ENCODE peak calls at places on chromosomes 2 and 18, in ten cellular contexts. B is AG04450; G is foreskin fibroblast; C is effector CD4-positive, alpha-beta T cell; U is sigmoid colon; X is GM03348; E is fibroblast of the aortic adventitia; M is stimulated activated effector memory CD8-positive, alpha-beta T cell treated with anti-CD3 and anti-CD28 coated beads, Interleukin-12 subunit alpha, Interleukin-12 subunit beta, amount 100 ng/mL, for 72 hours; S is H7; J is endothelial cell. D is an unnamed sample.

GRCh38 chr2:33213648-33214047 is 262.8 kb upstream of the RASGRP3 start:
- DNase-seq in B (no peak), G (no peak), C (no peak), U (no peak), X (no peak), E (peak), M (no peak), S (no peak), J (no peak), D (no peak)

GRCh38 chr2:48279347-48279746 is 250.6 kb upstream of the STON1 start:
- DNase-seq in B (no peak), G (no peak), C (no peak), U (no peak), X (no peak), E (no peak), M (no peak), S (no peak), J (no peak), D (no peak)

GRCh38 chr2:28665041-28665704 is 86.5 kb upstream of the PPP1CB start:
- DNase-seq in B (peak), G (peak), C (no peak), U (peak), X (peak), E (peak), M (no peak), S (no peak), J (no peak), D (no peak)

GRCh38 chr2:214753455-214753854 is 56.0 kb downstream of the BARD1 start:
- DNase-seq in B (no peak), G (no peak), C (no peak), U (no peak), X (no peak), E (no peak), M (no peak), S (no peak), J (no peak), D (no peak)

GRCh38 chr18:5073026-5073944 is 123.8 kb downstream of the AKAIN1 start:
- DNase-seq in B (no peak), G (no peak), C (no peak), U (no peak), X (peak), E (peak), M (no peak), S (peak), J (peak), D (no peak)

GRCh38 chr2:109710505-109711229 is 83.4 kb upstream of the RGPD5 start:
- DNase-seq in B (no peak), G (no peak), C (no peak), U (peak), X (no peak), E (no peak), M (no peak), S (no peak), J (no peak), D (no peak)

GRCh38 chr2:16569401-16569800 is 96.2 kb downstream of the CYRIA start:
- DNase-seq in B (no peak), G (no peak), C (no peak), U (no peak), X (no peak), E (no peak), M (no peak), S (no peak), J (no peak), D (no peak)

GRCh38 chr2:238024986-238025385 is 35.8 kb upstream of the SCLY start:
- DNase-seq in B (peak), G (peak), C (no peak), U (no peak), X (no peak), E (peak), M (peak), S (no peak), J (no peak), D (no peak)

GRCh38 chr18:9097349-9097748 is 5.2 kb upstream of the NDUFV2 start:
- DNase-seq in B (no peak), G (no peak), C (no peak), U (no peak), X (no peak), E (no peak), M (peak), S (peak), J (no peak), D (no peak)

GRCh38 chr2:127525692-127526141 is 572 bp downstream of the IWS1 start:
- DNase-seq in B (no peak), G (no peak), C (no peak), U (no peak), X (peak), E (peak), M (no peak), S (peak), J (peak), D (no peak)

GRCh38 chr2:145874466-145874865 is 1354.5 kb upstream of the ZEB2 start:
- DNase-seq in B (peak), G (peak), C (no peak), U (no peak), X (peak), E (peak), M (no peak), S (no peak), J (no peak), D (no peak)

GRCh38 chr2:27496357-27497287 is at the start of gene GCKR:
- DNase-seq in B (no peak), G (peak), C (no peak), U (no peak), X (peak), E (peak), M (no peak), S (no peak), J (no peak), D (no peak)

GRCh38 chr2:208103616-208104015 is 20.7 kb downstream of the CRYGD start:
- DNase-seq in B (no peak), G (no peak), C (no peak), U (no peak), X (no peak), E (no peak), M (no peak), S (peak), J (no peak), D (no peak)

GRCh38 chr18:56902653-56903052 is 244.2 kb upstream of the BOD1L2 start:
- DNase-seq in B (no peak), G (no peak), C (no peak), U (no peak), X (no peak), E (no peak), M (no peak), S (no peak), J (no peak), D (no peak)

GRCh38 chr18:34802938-34803337 is 92.8 kb downstream of the DTNA start:
- DNase-seq in B (no peak), G (no peak), C (no peak), U (no peak), X (peak), E (no peak), M (no peak), S (no peak), J (no peak), D (no peak)

GRCh38 chr2:142757111-142757510 is 120.4 kb upstream of the KYNU start:
- DNase-seq in B (no peak), G (no peak), C (no peak), U (no peak), X (no peak), E (no peak), M (no peak), S (no peak), J (no peak), D (no peak)

GRCh38 chr18:23357992-23358594 is 95.0 kb upstream of the RIOK3 start:
- DNase-seq in B (no peak), G (no peak), C (no peak), U (peak), X (no peak), E (peak), M (no peak), S (no peak), J (no peak), D (peak)

GRCh38 chr2:211216221-211216620 is 659.8 kb downstream of the CPS1 start:
- DNase-seq in B (no peak), G (no peak), C (no peak), U (no peak), X (no peak), E (peak), M (no peak), S (peak), J (no peak), D (no peak)

GRCh38 chr2:154551649-154552048 is 146.8 kb upstream of the KCNJ3 start:
- DNase-seq in B (no peak), G (no peak), C (no peak), U (no peak), X (no peak), E (no peak), M (no peak), S (no peak), J (no peak), D (no peak)

GRCh38 chr2:9099341-9099751 is 95.9 kb upstream of the MBOAT2 start:
- DNase-seq in B (no peak), G (no peak), C (no peak), U (no peak), X (no peak), E (no peak), M (no peak), S (peak), J (no peak), D (no peak)

GRCh38 chr2:9820020-9820973 is 23.0 kb upstream of the TAF1B start:
- DNase-seq in B (no peak), G (no peak), C (no peak), U (no peak), X (no peak), E (peak), M (no peak), S (peak), J (no peak), D (no peak)

GRCh38 chr2:233850745-233851144 is 3.6 kb downstream of the HJURP start:
- DNase-seq in B (no peak), G (no peak), C (no peak), U (no peak), X (no peak), E (no peak), M (no peak), S (no peak), J (no peak), D (no peak)

GRCh38 chr2:69138793-69139510 is 126.0 kb downstream of the ANTXR1 start:
- DNase-seq in B (peak), G (peak), C (no peak), U (peak), X (peak), E (peak), M (no peak), S (no peak), J (no peak), D (no peak)

GRCh38 chr18:65279668-65280305 is 471.0 kb upstream of the CDH7 start:
- DNase-seq in B (no peak), G (no peak), C (no peak), U (no peak), X (no peak), E (no peak), M (no peak), S (no peak), J (no peak), D (no peak)

GRCh38 chr2:156339866-156340265 is 7.3 kb upstream of the NR4A2 start:
- DNase-seq in B (no peak), G (no peak), C (no peak), U (no peak), X (no peak), E (peak), M (no peak), S (no peak), J (no peak), D (no peak)

GRCh38 chr2:188765522-188765921 is 208.7 kb upstream of the COL3A1 start:
- DNase-seq in B (no peak), G (no peak), C (no peak), U (no peak), X (peak), E (peak), M (no peak), S (peak), J (peak), D (no peak)

GRCh38 chr2:44244135-44244871 is 31.0 kb upstream of the SLC3A1 start:
- DNase-seq in B (peak), G (peak), C (peak), U (peak), X (peak), E (peak), M (no peak), S (peak), J (peak), D (no peak)

GRCh38 chr2:120678251-120678650 is 57.4 kb upstream of the GLI2 start:
- DNase-seq in B (no peak), G (peak), C (no peak), U (peak), X (peak), E (peak), M (no peak), S (no peak), J (no peak), D (no peak)

GRCh38 chr18:23629444-23629946 is 33.2 kb downstream of the ANKRD29 start:
- DNase-seq in B (no peak), G (no peak), C (no peak), U (no peak), X (no peak), E (no peak), M (no peak), S (no peak), J (no peak), D (no peak)

GRCh38 chr18:62018761-62019041 is 125.9 kb upstream of the RNF152 start:
- DNase-seq in B (no peak), G (no peak), C (no peak), U (no peak), X (no peak), E (no peak), M (no peak), S (no peak), J (no peak), D (no peak)

GRCh38 chr2:26602575-26602974 is 38.6 kb downstream of the CIB4 start:
- DNase-seq in B (no peak), G (no peak), C (no peak), U (no peak), X (no peak), E (no peak), M (no peak), S (no peak), J (no peak), D (no peak)

GRCh38 chr18:58541789-58542425 is 87.0 kb downstream of the ALPK2 start:
- DNase-seq in B (peak), G (peak), C (no peak), U (no peak), X (peak), E (peak), M (peak), S (no peak), J (no peak), D (no peak)

GRCh38 chr2:52383541-52383940 is 1351.6 kb upstream of the NRXN1 start:
- DNase-seq in B (no peak), G (no peak), C (no peak), U (no peak), X (no peak), E (no peak), M (no peak), S (no peak), J (no peak), D (no peak)

GRCh38 chr2:11430729-11431128 is 35.2 kb downstream of the E2F6 start:
- DNase-seq in B (no peak), G (no peak), C (no peak), U (no peak), X (no peak), E (no peak), M (no peak), S (no peak), J (no peak), D (no peak)

GRCh38 chr2:198545411-198545810 is 741.0 kb downstream of the PLCL1 start:
- DNase-seq in B (no peak), G (no peak), C (no peak), U (no peak), X (no peak), E (no peak), M (no peak), S (peak), J (no peak), D (no peak)

GRCh38 chr2:110678457-110679336 is 834 bp upstream of the BUB1 start:
- DNase-seq in B (no peak), G (no peak), C (no peak), U (peak), X (peak), E (peak), M (peak), S (peak), J (peak), D (peak)